ENCODE peak calls at places on chromosomes 3 and 15, in seven cellular contexts. C, L, G, W, V, A and R are unnamed samples.

GRCh38 chr15:25408428-25408827 is 30.4 kb downstream of the UBE3A start:
- DNase-seq in C (no peak), L (no peak), G (no peak), W (no peak), V (peak), A (no peak), R (no peak)

GRCh38 chr3:62175161-62175560 is 198.2 kb downstream of the FEZF2 start:
- DNase-seq in C (no peak), L (no peak), G (no peak), W (no peak), V (no peak), A (no peak), R (no peak)

GRCh38 chr15:51776952-51777574 is 25.7 kb downstream of the TMOD2 start:
- DNase-seq in C (no peak), L (no peak), G (peak), W (peak), V (peak), A (peak), R (peak)

GRCh38 chr3:196177967-196178366 is 33.2 kb downstream of the ZDHHC19 start:
- DNase-seq in C (no peak), L (no peak), G (no peak), W (no peak), V (no peak), A (no peak), R (no peak)

GRCh38 chr15:73856458-73857192 is 16.7 kb upstream of the TBC1D21 start:
- DNase-seq in C (no peak), L (no peak), G (peak), W (no peak), V (no peak), A (no peak), R (no peak)

GRCh38 chr3:152301745-152302181 is 33.0 kb downstream of the MBNL1 start:
- DNase-seq in C (no peak), L (no peak), G (no peak), W (no peak), V (no peak), A (no peak), R (no peak)

GRCh38 chr3:195401959-195402358 is 40.9 kb downstream of the ACAP2 start:
- DNase-seq in C (no peak), L (no peak), G (no peak), W (no peak), V (no peak), A (no peak), R (no peak)

GRCh38 chr15:96115642-96116041 is 214.9 kb upstream of the NR2F2 start:
- DNase-seq in C (no peak), L (no peak), G (no peak), W (no peak), V (peak), A (no peak), R (peak)

GRCh38 chr3:184874709-184875644 is 63.0 kb downstream of the VPS8 start:
- DNase-seq in C (no peak), L (no peak), G (no peak), W (peak), V (peak), A (peak), R (peak)

GRCh38 chr15:74300057-74300620 is 64.0 kb downstream of the CCDC33 start:
- DNase-seq in C (no peak), L (no peak), G (peak), W (peak), V (no peak), A (no peak), R (no peak)

GRCh38 chr15:83747050-83747717 is 93.3 kb downstream of the ADAMTSL3 start:
- DNase-seq in C (no peak), L (no peak), G (peak), W (peak), V (peak), A (no peak), R (peak)

GRCh38 chr3:128390867-128391266 is 75.8 kb downstream of the DNAJB8 start:
- DNase-seq in C (no peak), L (no peak), G (no peak), W (no peak), V (no peak), A (no peak), R (no peak)

GRCh38 chr3:159627229-159627628 is 361.4 kb upstream of the IL12A start:
- DNase-seq in C (no peak), L (no peak), G (no peak), W (no peak), V (no peak), A (no peak), R (no peak)

GRCh38 chr3:123409443-123410148 is 39.3 kb downstream of the ADCY5 start:
- DNase-seq in C (no peak), L (no peak), G (no peak), W (no peak), V (no peak), A (no peak), R (peak)

GRCh38 chr3:56889131-56889530 is 87.4 kb upstream of the ARHGEF3 start:
- DNase-seq in C (no peak), L (no peak), G (no peak), W (no peak), V (no peak), A (no peak), R (no peak)

GRCh38 chr3:189049458-189050231 is 122.1 kb upstream of the TPRG1 start:
- DNase-seq in C (no peak), L (no peak), G (peak), W (no peak), V (no peak), A (no peak), R (peak)

GRCh38 chr3:133491481-133492059 is 81.9 kb upstream of the CDV3 start:
- DNase-seq in C (no peak), L (no peak), G (no peak), W (no peak), V (no peak), A (no peak), R (no peak)

GRCh38 chr3:127589600-127590281 is 792 bp downstream of the TPRA1 start:
- DNase-seq in C (no peak), L (no peak), G (no peak), W (no peak), V (peak), A (peak), R (no peak)

GRCh38 chr3:25556504-25556903 is 108.2 kb downstream of the TOP2B start:
- DNase-seq in C (no peak), L (no peak), G (no peak), W (no peak), V (no peak), A (no peak), R (no peak)

GRCh38 chr3:46489875-46490274 is 7.9 kb upstream of the RTP3 start:
- DNase-seq in C (no peak), L (no peak), G (no peak), W (no peak), V (no peak), A (no peak), R (no peak)